ENCODE peak calls at places on chromosomes 12 and 14, in eight cellular contexts. V is stimulated activated CD8-positive, alpha-beta memory T cell treated with anti-CD3 and anti-CD28 coated beads, Interleukin-4, amount 100 ng/mL, for 4 hours; Q is stomach; N is activated T-helper 1 cell treated with anti-CD3 and anti-CD28 coated beads, Interleukin-2, amount 50 U/mL, for 16 hours; S is NCI-H345; B is tibial artery; F is left kidney; K is activated CD8-positive, alpha-beta memory T cell treated with anti-CD3 and anti-CD28 coated beads for 1 hour. R is an unnamed sample.

GRCh38 chr12:98955284-98955683 is 310.2 kb downstream of the APAF1 start:
- DNase-seq in V (no peak), Q (no peak), N (no peak), S (peak; percentile 24), B (no peak), F (peak; percentile 36), K (no peak), R (no peak)

GRCh38 chr14:75188520-75189267 is 12.3 kb upstream of the TMED10 start:
- DNase-seq in V (no peak), Q (no peak), N (no peak), S (no peak), B (no peak), F (no peak), K (no peak), R (no peak)

GRCh38 chr12:104952816-104953215 is 5.3 kb downstream of the SLC41A2 start:
- DNase-seq in V (no peak), Q (no peak), N (no peak), S (no peak), B (no peak), F (peak; percentile 12), K (no peak), R (no peak)

GRCh38 chr12:28603801-28604200 is 413.5 kb downstream of the CCDC91 start:
- DNase-seq in V (no peak), Q (no peak), N (no peak), S (no peak), B (no peak), F (no peak), K (no peak), R (no peak)

GRCh38 chr12:70648831-70649230 is 11.6 kb upstream of the PTPRB start:
- DNase-seq in V (no peak), Q (no peak), N (no peak), S (no peak), B (no peak), F (no peak), K (no peak), R (no peak)

GRCh38 chr12:6697584-6698351 is 2.8 kb downstream of the PIANP start:
- DNase-seq in V (no peak), Q (peak; percentile 42), N (no peak), S (peak; percentile 17), B (no peak), F (peak; percentile 79), K (no peak), R (no peak)

GRCh38 chr12:132827763-132828703 is 636 bp downstream of the GOLGA3 start:
- DNase-seq in V (no peak), Q (peak; percentile 58), N (no peak), S (peak; percentile 13), B (no peak), F (peak; percentile 45), K (no peak), R (peak; percentile 33)

GRCh38 chr14:23572841-23573240 is 5.2 kb upstream of the AP1G2 start:
- DNase-seq in V (no peak), Q (no peak), N (no peak), S (no peak), B (no peak), F (no peak), K (no peak), R (no peak)

GRCh38 chr14:100524933-100525243 is 62.3 kb downstream of the BEGAIN start:
- DNase-seq in V (no peak), Q (peak; percentile 25), N (peak; percentile 2), S (no peak), B (peak; percentile 60), F (peak; percentile 84), K (no peak), R (peak; percentile 83)

GRCh38 chr12:93042684-93043083 is 113.6 kb upstream of the EEA1 start:
- DNase-seq in V (no peak), Q (no peak), N (no peak), S (no peak), B (no peak), F (no peak), K (no peak), R (no peak)

GRCh38 chr12:110149104-110149660 is 25.0 kb downstream of the IFT81 start:
- DNase-seq in V (no peak), Q (no peak), N (no peak), S (no peak), B (no peak), F (no peak), K (no peak), R (no peak)

GRCh38 chr12:105057174-105057573 is 27.1 kb downstream of the ALDH1L2 start:
- DNase-seq in V (no peak), Q (no peak), N (no peak), S (no peak), B (no peak), F (no peak), K (no peak), R (no peak)

GRCh38 chr14:85217412-85217811 is 312.5 kb upstream of the FLRT2 start:
- DNase-seq in V (no peak), Q (no peak), N (no peak), S (no peak), B (no peak), F (no peak), K (no peak), R (no peak)

GRCh38 chr12:25806271-25806670 is 152.2 kb upstream of the RASSF8 start:
- DNase-seq in V (no peak), Q (no peak), N (no peak), S (no peak), B (no peak), F (no peak), K (no peak), R (no peak)

GRCh38 chr14:92759300-92759678 is 10.9 kb upstream of the LGMN start:
- DNase-seq in V (no peak), Q (peak; percentile 33), N (no peak), S (no peak), B (no peak), F (peak; percentile 73), K (no peak), R (no peak)

GRCh38 chr12:12776261-12776660 is 9.2 kb upstream of the APOLD1 start:
- DNase-seq in V (no peak), Q (peak; percentile 37), N (no peak), S (peak; percentile 35), B (no peak), F (no peak), K (no peak), R (no peak)

GRCh38 chr12:9039397-9039977 is 50.1 kb downstream of the KLRG1 start:
- DNase-seq in V (no peak), Q (no peak), N (no peak), S (peak; percentile 65), B (no peak), F (peak; percentile 71), K (no peak), R (no peak)

GRCh38 chr12:85057370-85057963 is 21.3 kb downstream of the LRRIQ1 start:
- DNase-seq in V (no peak), Q (no peak), N (no peak), S (peak; percentile 41), B (no peak), F (peak; percentile 68), K (no peak), R (no peak)

GRCh38 chr14:105884808-105885281 is 358.5 kb downstream of the TMEM121 start:
- DNase-seq in V (no peak), Q (peak; percentile 5), N (no peak), S (no peak), B (peak; percentile 38), F (no peak), K (no peak), R (no peak)

GRCh38 chr14:33950320-33951182 is at the start of gene EGLN3:
- DNase-seq in V (no peak), Q (peak; percentile 94), N (peak; percentile 16), S (peak; percentile 92), B (peak; percentile 95), F (peak; percentile 94), K (peak; percentile 14), R (peak; percentile 95)

GRCh38 chr14:48417715-48418500 is 742.5 kb upstream of the MDGA2 start:
- DNase-seq in V (no peak), Q (no peak), N (no peak), S (no peak), B (no peak), F (no peak), K (no peak), R (no peak)

GRCh38 chr12:95838125-95838524 is 20.6 kb upstream of the SNRPF start:
- DNase-seq in V (no peak), Q (peak; percentile 64), N (no peak), S (no peak), B (no peak), F (peak; percentile 5), K (no peak), R (no peak)

GRCh38 chr12:49059385-49060232 is 985 bp downstream of the KMT2D start:
- DNase-seq in V (no peak), Q (no peak), N (no peak), S (no peak), B (no peak), F (peak; percentile 75), K (peak; percentile 9), R (no peak)

GRCh38 chr14:93994919-93995682 is 2.0 kb upstream of the CCDC197 start:
- DNase-seq in V (no peak), Q (peak; percentile 38), N (no peak), S (no peak), B (peak; percentile 94), F (no peak), K (no peak), R (no peak)

GRCh38 chr14:69325646-69326265 is 65.8 kb downstream of the GALNT16 start:
- DNase-seq in V (no peak), Q (no peak), N (no peak), S (no peak), B (peak; percentile 57), F (no peak), K (no peak), R (peak; percentile 23)

GRCh38 chr14:37197421-37198272 is at the start of gene MIPOL1:
- DNase-seq in V (no peak), Q (peak; percentile 88), N (no peak), S (peak; percentile 89), B (peak; percentile 92), F (peak; percentile 96), K (no peak), R (peak; percentile 92)

GRCh38 chr14:27427796-27428195 is 830.0 kb upstream of the NOVA1 start:
- DNase-seq in V (no peak), Q (no peak), N (no peak), S (no peak), B (no peak), F (no peak), K (no peak), R (no peak)

GRCh38 chr12:69108024-69108423 is 131.3 kb upstream of the CPSF6 start:
- DNase-seq in V (no peak), Q (no peak), N (no peak), S (no peak), B (no peak), F (no peak), K (no peak), R (peak; percentile 13)

GRCh38 chr12:82040987-82041743 is 282.0 kb upstream of the PPFIA2 start:
- DNase-seq in V (no peak), Q (no peak), N (no peak), S (no peak), B (no peak), F (no peak), K (no peak), R (no peak)

GRCh38 chr12:83945871-83946270 is 966.7 kb downstream of the SLC6A15 start:
- DNase-seq in V (no peak), Q (no peak), N (no peak), S (no peak), B (no peak), F (peak; percentile 15), K (no peak), R (no peak)

GRCh38 chr12:75103822-75104221 is 105.8 kb downstream of the KCNC2 start:
- DNase-seq in V (no peak), Q (no peak), N (no peak), S (no peak), B (no peak), F (no peak), K (no peak), R (no peak)

GRCh38 chr12:124682425-124683329 is 115.3 kb upstream of the NCOR2 start:
- DNase-seq in V (no peak), Q (no peak), N (no peak), S (no peak), B (no peak), F (no peak), K (no peak), R (no peak)

GRCh38 chr12:1318327-1319031 is 275.9 kb downstream of the FBXL14 start:
- DNase-seq in V (no peak), Q (peak; percentile 33), N (no peak), S (peak; percentile 92), B (no peak), F (peak; percentile 76), K (no peak), R (peak; percentile 30)

GRCh38 chr12:51531982-51532497 is 59.0 kb upstream of the SCN8A start:
- DNase-seq in V (peak; percentile 53), Q (peak; percentile 83), N (peak; percentile 38), S (peak; percentile 75), B (peak; percentile 80), F (peak; percentile 92), K (peak; percentile 44), R (peak; percentile 48)